ENCODE peak calls at places on chromosomes 3 and 15, in four cellular contexts. R is SK-N-SH, F is HepG2, N is GM12878. G is an unnamed sample.

GRCh38 chr15:44536298-44536961 is 517 bp upstream of the EIF3J start:
- DNase-seq in R (peak; percentile 92), N (no peak), F (peak; percentile 77), G (peak; percentile 72)

GRCh38 chr3:158434412-158435038 is 136.5 kb upstream of the MLF1 start:
- DNase-seq in N (peak; percentile 40), F (peak; percentile 78), R (peak; percentile 17), G (peak; percentile 5)

GRCh38 chr15:58775402-58775801 is 4.3 kb downstream of the MINDY2 start:
- DNase-seq in F (no peak), N (no peak), R (no peak), G (no peak)

GRCh38 chr15:73897441-73898261 is 24.3 kb downstream of the TBC1D21 start:
- DNase-seq in F (peak; percentile 25), N (no peak), R (peak; percentile 81), G (peak; percentile 67)

GRCh38 chr3:151541184-151541583 is 80.3 kb upstream of the IGSF10 start:
- DNase-seq in R (no peak), N (no peak), F (no peak), G (no peak)

GRCh38 chr3:99783009-99783573 is 34.6 kb upstream of the CMSS1 start:
- DNase-seq in N (no peak), F (no peak), R (no peak), G (no peak)

GRCh38 chr3:134430950-134431445 is 54.8 kb downstream of the ANAPC13 start:
- DNase-seq in R (no peak), F (no peak), N (no peak), G (no peak)

GRCh38 chr3:126147147-126147931 is 33.0 kb downstream of the ALDH1L1 start:
- DNase-seq in N (no peak), F (no peak), R (no peak), G (no peak)

GRCh38 chr15:95259965-95260364 is 1028.6 kb downstream of the MCTP2 start:
- DNase-seq in R (no peak), N (no peak), F (no peak), G (no peak)

GRCh38 chr3:185157347-185157746 is 4.5 kb upstream of the C3orf70 start:
- DNase-seq in R (no peak), N (no peak), F (no peak), G (no peak)

GRCh38 chr3:14374444-14374883 is 27.9 kb upstream of the SLC6A6 start:
- DNase-seq in R (peak; percentile 67), F (no peak), N (no peak), G (no peak)

GRCh38 chr3:75983609-75984290 is 198.4 kb upstream of the ZNF717 start:
- DNase-seq in F (no peak), R (no peak), N (no peak), G (no peak)

GRCh38 chr3:10548997-10549396 is 43.6 kb upstream of the ATP2B2 start:
- DNase-seq in N (no peak), R (no peak), F (no peak), G (no peak)

GRCh38 chr15:78415284-78415683 is 22.7 kb upstream of the IREB2 start:
- DNase-seq in N (no peak), R (no peak), F (no peak), G (peak; percentile 47)

GRCh38 chr3:145953316-145953715 is 207.7 kb downstream of the PLOD2 start:
- DNase-seq in F (no peak), R (no peak), N (no peak), G (no peak)

GRCh38 chr15:92954578-92954977 is 54.5 kb downstream of the CHD2 start:
- DNase-seq in N (no peak), R (no peak), F (peak; percentile 33), G (no peak)

GRCh38 chr15:57356636-57357035 is 19.7 kb upstream of the CGNL1 start:
- DNase-seq in N (no peak), F (peak; percentile 38), R (no peak), G (no peak)

GRCh38 chr3:187997490-187997889 is 156.5 kb upstream of the LPP start:
- DNase-seq in N (no peak), F (no peak), R (no peak), G (no peak)

DNA sequence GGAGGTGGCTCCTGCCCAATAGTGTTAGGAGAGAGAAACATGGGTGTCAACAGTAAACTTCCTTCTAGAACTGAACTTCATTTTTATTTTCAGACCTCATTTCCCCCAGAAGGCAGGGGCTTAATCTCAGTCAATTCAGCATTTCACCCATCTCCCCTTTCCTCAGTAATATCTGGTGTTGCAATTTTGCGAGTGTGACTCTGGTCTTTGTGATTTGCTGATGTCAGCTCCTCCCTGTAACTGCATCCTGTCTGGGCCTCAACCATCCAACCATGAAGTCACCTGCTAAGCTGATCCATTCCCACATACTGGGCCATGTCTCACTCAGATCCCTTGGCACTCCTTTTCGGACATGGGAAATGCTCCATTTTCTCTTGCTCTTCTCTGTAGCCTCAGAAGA is 24.4 kb downstream of the CCR4 start:
- DNase-seq in N (no peak), F (no peak), R (no peak), G (no peak)
- TF ChIP-seq PBX3 in N (no peak), F (no peak), R (no peak), G (no peak)

GRCh38 chr3:72153477-72154314 is 368.7 kb upstream of the PROK2 start:
- DNase-seq in F (no peak), N (no peak), R (no peak), G (no peak)

GRCh38 chr3:72152551-72153476 is 367.9 kb upstream of the PROK2 start:
- DNase-seq in N (no peak), R (peak; percentile 73), F (peak; percentile 39), G (peak; percentile 17)

GRCh38 chr3:72157782-72158638 is 373.1 kb upstream of the PROK2 start:
- DNase-seq in R (no peak), N (no peak), F (no peak), G (no peak)

GRCh38 chr3:72154391-72155300 is 369.7 kb upstream of the PROK2 start:
- DNase-seq in N (no peak), F (no peak), R (no peak), G (no peak)

DNA sequence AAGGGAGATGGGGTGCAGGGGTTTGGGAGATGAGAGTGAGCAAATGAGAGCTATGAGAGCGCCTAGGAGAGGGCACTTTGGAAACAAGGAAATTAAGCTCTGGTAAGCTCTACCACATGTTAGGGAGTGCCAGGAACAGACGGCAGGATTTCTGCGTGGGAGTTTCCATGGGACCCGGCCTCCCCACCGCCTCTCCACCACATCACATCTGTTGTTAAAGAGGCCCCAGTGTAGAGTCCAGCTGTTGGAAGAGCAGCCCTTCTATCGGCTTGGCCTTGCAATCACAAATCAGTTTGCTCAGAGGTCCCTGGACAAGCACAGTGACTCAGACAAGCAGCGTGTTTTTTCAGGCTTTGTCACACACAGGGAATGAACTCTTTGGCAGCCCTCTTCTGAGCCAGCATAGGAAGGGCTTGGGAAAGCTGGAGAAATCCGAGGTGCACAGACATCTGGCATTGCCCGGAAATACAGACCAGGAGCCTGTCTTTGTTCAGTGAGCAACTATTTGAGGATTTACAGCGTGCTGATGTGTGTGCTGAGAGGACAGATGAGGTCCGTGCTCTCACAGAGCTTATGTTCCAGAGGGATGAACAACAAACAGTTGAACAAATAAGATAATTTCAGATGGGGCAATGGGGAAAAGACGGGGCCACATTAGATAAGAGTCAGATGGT is 370.6 kb upstream of the PROK2 start:
- DNase-seq in N (no peak), F (peak; percentile 81), R (peak; percentile 38), G (peak; percentile 41)
- TF ChIP-seq PBX3 in N (no peak), F (no peak), R (peak; percentile 47), G (no peak)

GRCh38 chr15:31392761-31393401 is 66.2 kb downstream of the KLF13 start:
- DNase-seq in F (no peak), N (no peak), R (no peak), G (no peak)
- TF ChIP-seq PBX3 in F (no peak), N (no peak), R (no peak), G (no peak)

DNA sequence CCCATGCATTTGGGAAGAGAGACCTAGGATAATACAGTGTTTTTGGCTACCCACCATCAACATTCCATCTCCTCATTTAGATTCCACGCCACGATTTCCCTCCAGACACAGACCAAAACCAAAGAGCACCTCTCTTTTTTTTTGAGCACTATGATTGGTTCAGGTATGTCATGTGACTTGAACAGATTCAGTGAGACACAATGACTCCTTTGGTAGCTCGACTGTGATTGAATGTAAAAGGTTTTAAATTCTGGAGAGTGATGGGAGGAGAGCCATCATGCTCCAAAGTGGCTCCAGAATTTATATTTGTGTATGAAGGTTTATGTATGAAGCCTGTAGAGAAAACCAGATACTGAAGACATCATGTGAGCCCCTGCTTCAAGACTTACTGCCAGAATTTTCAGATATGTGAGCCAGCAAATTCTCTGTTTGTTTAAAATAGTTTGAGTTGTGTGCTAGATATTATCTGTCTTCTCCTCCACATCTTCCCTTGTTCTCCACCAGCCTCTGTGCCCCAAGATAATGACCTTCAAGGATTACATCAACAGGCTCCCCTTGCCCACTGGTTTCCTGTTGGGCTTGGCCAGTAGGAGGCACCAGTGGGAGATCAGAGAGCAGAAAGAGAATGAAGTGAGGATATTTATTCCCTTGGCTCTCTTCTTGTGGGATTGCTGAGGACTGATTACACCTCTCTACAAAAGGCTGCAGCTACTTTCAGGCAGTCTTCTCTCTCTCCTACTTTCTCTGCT is 12.5 kb downstream of the MYD88 start:
- DNase-seq in N (no peak), F (no peak), R (no peak), G (no peak)
- TF ChIP-seq PBX3 in N (no peak), F (no peak), R (no peak), G (no peak)

DNA sequence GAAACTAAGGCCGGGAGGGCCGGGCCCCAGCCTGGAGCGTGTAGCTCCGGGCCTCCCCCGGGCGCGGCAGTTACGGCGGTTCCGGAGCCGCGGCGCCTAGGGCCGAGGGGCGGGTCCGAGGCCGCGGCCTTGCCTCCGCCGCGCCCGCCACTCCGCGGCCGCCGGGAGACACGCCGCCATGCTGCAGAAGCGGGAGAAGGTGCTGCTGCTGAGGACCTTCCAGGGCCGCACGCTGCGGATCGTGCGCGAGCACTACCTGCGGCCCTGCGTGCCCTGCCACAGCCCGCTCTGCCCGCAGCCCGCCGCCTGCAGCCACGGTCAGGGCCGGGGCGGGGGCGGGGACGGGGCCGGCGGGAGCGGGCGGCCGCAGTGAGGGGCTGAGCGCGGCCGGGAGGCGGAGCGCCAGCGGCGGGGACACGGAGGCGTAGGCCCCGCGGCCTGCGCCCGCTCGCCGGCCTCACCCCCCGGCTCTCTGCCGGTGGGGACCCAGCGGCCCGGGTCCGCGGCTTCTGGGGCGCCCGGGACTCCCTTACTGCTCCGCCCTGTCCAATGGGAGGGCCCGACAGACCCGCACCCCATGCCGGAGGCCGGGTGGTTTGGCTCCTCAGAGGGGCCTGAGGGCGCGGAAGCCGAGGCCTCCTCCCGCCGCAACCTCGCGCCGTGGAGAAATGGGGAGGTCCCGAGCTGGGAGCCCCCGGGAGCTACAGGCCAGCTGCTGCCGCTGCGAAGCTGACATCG is at the start of gene DIS3L:
- DNase-seq in R (peak; percentile 91), F (peak; percentile 32), N (peak; percentile 8), G (peak; percentile 82)
- TF ChIP-seq PBX3 in R (no peak), F (peak; percentile 24), N (no peak), G (peak; percentile 32)

GRCh38 chr15:72402726-72403125 is 4.6 kb downstream of the TMEM202 start:
- DNase-seq in R (no peak), N (no peak), F (no peak), G (no peak)
- TF ChIP-seq PBX3 in R (no peak), N (no peak), F (no peak), G (no peak)

GRCh38 chr15:60916674-60917468 is 312.2 kb downstream of the RORA start:
- DNase-seq in N (peak; percentile 76), F (peak; percentile 67), R (peak; percentile 73), G (peak; percentile 80)
- TF ChIP-seq PBX3 in N (no peak), F (no peak), R (no peak), G (no peak)

DNA sequence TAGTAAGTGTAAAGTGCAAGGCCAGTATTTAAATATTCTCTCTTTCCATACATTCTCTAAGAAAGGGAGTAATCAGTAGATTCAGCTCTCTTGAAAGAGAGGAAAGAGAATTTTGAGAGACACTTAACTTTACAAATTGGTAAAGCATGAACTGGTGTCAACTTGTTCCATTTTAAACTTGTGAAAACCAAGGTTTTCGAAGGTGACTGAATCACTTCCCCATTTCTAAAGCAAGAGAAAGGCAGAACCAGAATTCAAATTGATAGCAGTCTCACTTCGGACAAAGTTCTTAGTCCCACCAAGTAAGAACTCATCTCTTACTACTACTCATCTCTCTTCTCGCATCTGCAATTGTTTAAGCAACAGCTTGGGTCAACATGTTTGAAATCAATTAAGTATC is 22.4 kb downstream of the TJP1 start:
- DNase-seq in F (no peak), R (no peak), N (no peak), G (no peak)
- TF ChIP-seq PBX3 in F (no peak), R (no peak), N (no peak), G (no peak)

G was measured in A549.